ENCODE peak calls at places on chromosomes 6 and 20, in six cellular contexts. Y is tibial nerve, P is neural progenitor cell, A is H1, R is HCT116, E is stomach. M is an unnamed sample.

GRCh38 chr20:59579404-59580207 is 24.7 kb upstream of the PHACTR3 start:
- DNase-seq in Y (no peak), E (no peak), A (no peak), P (no peak), R (no peak), M (no peak)

GRCh38 chr6:53922571-53922981 is 127.8 kb downstream of the LRRC1 start:
- DNase-seq in P (peak; percentile 5), A (peak; percentile 7), R (no peak), Y (no peak), E (no peak), M (no peak)

GRCh38 chr6:72524011-72524645 is 97.7 kb upstream of the KCNQ5 start:
- DNase-seq in E (no peak), R (no peak), P (no peak), Y (no peak), A (no peak), M (no peak)

GRCh38 chr20:32828029-32828666 is 8.4 kb downstream of the MAPRE1 start:
- DNase-seq in P (no peak), E (no peak), R (no peak), A (no peak), Y (no peak), M (no peak)

GRCh38 chr6:27505209-27506027 is 32.5 kb upstream of the ZNF184 start:
- DNase-seq in P (peak; percentile 70), Y (peak; percentile 47), E (no peak), R (peak; percentile 87), A (peak; percentile 78), M (no peak)

GRCh38 chr20:40628877-40629276 is 60.2 kb downstream of the MAFB start:
- DNase-seq in P (no peak), Y (no peak), A (no peak), E (no peak), R (no peak), M (no peak)

GRCh38 chr6:151191477-151191995 is 48.2 kb upstream of the AKAP12 start:
- DNase-seq in P (no peak), A (no peak), R (no peak), Y (no peak), E (no peak), M (no peak)

GRCh38 chr6:131784561-131784960 is 23.3 kb upstream of the ENPP1 start:
- DNase-seq in Y (no peak), P (no peak), A (no peak), E (no peak), R (no peak), M (no peak)

GRCh38 chr20:20299904-20300303 is 68.0 kb upstream of the INSM1 start:
- DNase-seq in A (no peak), Y (no peak), R (no peak), P (no peak), E (no peak), M (no peak)

GRCh38 chr6:132919028-132919427 is 104.7 kb downstream of the RPS12 start:
- DNase-seq in R (no peak), A (no peak), E (no peak), P (no peak), Y (no peak), M (no peak)

GRCh38 chr20:10524643-10525042 is 89.5 kb downstream of the SLX4IP start:
- DNase-seq in A (no peak), R (peak; percentile 79), P (no peak), E (no peak), Y (no peak), M (no peak)

GRCh38 chr6:108167449-108167903 is 1.7 kb downstream of the NR2E1 start:
- DNase-seq in E (no peak), A (no peak), R (no peak), Y (no peak), P (peak; percentile 77), M (no peak)

GRCh38 chr6:28489366-28490190 is 26.0 kb downstream of the GPX6 start:
- DNase-seq in Y (no peak), A (peak; percentile 77), E (peak; percentile 28), P (peak; percentile 90), R (peak; percentile 62), M (no peak)

GRCh38 chr6:164337024-164337924 is 922.8 kb downstream of the QKI start:
- DNase-seq in R (no peak), Y (no peak), A (no peak), P (no peak), E (no peak), M (no peak)

GRCh38 chr6:159444073-159444472 is 249.0 kb downstream of the SOD2 start:
- DNase-seq in Y (no peak), A (no peak), E (no peak), P (no peak), R (no peak), M (no peak)

GRCh38 chr6:100210138-100210872 is 216.3 kb upstream of the MCHR2 start:
- DNase-seq in A (no peak), P (peak; percentile 82), R (no peak), Y (no peak), E (no peak), M (no peak)

GRCh38 chr20:54100563-54100962 is 30.2 kb upstream of the BCAS1 start:
- DNase-seq in E (no peak), R (no peak), P (no peak), Y (no peak), A (no peak), M (no peak)

GRCh38 chr20:14441201-14441600 is 103.8 kb upstream of the FLRT3 start:
- DNase-seq in E (no peak), R (no peak), A (no peak), P (no peak), Y (no peak), M (no peak)

GRCh38 chr20:35742741-35743523 is 872 bp upstream of the RBM39 start:
- DNase-seq in A (no peak), Y (no peak), R (no peak), P (peak; percentile 13), E (no peak), M (no peak)

GRCh38 chr20:60780388-60781025 is 471.6 kb upstream of the CDH4 start:
- DNase-seq in R (no peak), E (no peak), P (no peak), A (no peak), Y (no peak), M (no peak)

GRCh38 chr20:60784321-60784720 is 467.7 kb upstream of the CDH4 start:
- DNase-seq in R (no peak), Y (no peak), E (no peak), P (no peak), A (no peak), M (no peak)

GRCh38 chr20:60786686-60787217 is 465.3 kb upstream of the CDH4 start:
- DNase-seq in Y (no peak), R (no peak), A (no peak), P (no peak), E (no peak), M (no peak)

GRCh38 chr20:60785817-60786216 is 466.2 kb upstream of the CDH4 start:
- DNase-seq in A (no peak), P (no peak), Y (no peak), R (no peak), E (no peak), M (no peak)

GRCh38 chr20:60782959-60783625 is 469.0 kb upstream of the CDH4 start:
- DNase-seq in P (no peak), Y (no peak), E (no peak), A (no peak), R (no peak), M (no peak)
- H3K4me1 ChIP-seq in P (no peaks in the 10 kb centered on the region), Y (no peaks in the 10 kb centered on the region), E (no peaks in the 10 kb centered on the region), A (peaks cover 2% of the 10 kb centered on the region), R (no peaks in the 10 kb centered on the region), M (no peaks in the 10 kb centered on the region)

DNA sequence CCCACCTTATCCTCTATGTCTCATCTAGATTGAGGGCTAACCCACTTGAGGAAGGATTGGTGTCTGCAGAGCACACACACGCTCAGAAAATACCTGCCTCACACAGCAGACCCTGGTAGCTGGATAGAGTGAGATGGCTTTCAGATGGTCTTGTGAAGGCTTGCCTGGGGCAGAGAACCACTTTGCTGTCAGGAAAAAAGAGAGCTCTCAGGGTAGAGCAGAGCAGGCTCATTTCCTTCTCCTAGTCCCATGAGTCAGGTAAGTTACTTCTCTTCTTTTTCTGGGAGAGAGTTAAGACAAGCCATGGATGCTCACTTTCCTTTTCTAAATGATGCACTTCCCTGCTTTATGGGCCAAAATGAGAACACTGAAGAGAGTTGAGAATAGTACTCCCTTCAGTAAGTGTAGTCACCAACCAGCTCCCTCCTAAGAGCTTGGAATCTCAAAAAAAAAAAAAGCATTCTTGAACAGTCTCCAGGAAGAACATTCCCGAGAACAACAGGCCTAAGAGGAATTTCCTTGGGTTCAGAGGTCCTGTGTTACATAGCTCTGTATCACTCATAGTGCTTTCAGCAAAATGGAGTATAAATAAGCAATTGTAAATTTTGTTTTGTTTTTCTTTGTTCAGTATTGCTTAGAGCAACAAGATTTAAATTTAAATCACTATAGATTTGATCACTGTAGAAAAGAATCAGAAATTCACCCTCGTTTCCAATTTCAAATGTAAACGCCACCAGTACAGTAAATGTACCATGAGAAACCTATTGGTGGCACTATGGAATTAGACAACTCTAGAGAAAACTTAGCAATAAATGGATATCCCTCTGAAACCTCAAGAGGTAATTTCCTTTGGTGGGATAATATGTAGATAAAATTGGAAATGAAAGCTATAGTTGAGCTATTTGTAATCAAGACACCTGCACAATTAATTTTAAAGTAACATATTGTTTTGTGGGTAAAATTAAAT is 530.3 kb downstream of the RFPL4B start:
- DNase-seq in P (peak; percentile 28), E (no peak), R (no peak), Y (no peak), A (no peak), M (no peak)
- TF ChIP-seq CTCF in P (no peak), E (no peak), R (peak; percentile 12), Y (no peak), A (no peak), M (no peak)

GRCh38 chr6:31966506-31966905 is 5.4 kb downstream of the DXO start:
- DNase-seq in Y (no peak), E (no peak), A (no peak), P (no peak), R (no peak), M (no peak)

GRCh38 chr6:31961616-31962015 is 2.6 kb downstream of the SKIC2 start:
- DNase-seq in A (no peak), R (no peak), Y (no peak), P (no peak), E (no peak), M (no peak)

GRCh38 chr6:31966997-31967925 is 4.7 kb downstream of the DXO start:
- DNase-seq in E (no peak), A (no peak), Y (no peak), P (no peak), R (no peak), M (no peak)

GRCh38 chr6:31965700-31966099 is 6.2 kb downstream of the DXO start:
- DNase-seq in E (no peak), R (no peak), A (no peak), P (no peak), Y (no peak), M (no peak)

GRCh38 chr6:31963921-31964320 is 4.9 kb downstream of the SKIC2 start:
- DNase-seq in E (no peak), Y (no peak), P (no peak), A (no peak), R (no peak), M (no peak)
- H3K36me3 ChIP-seq in E (peaks cover 76% of the 10 kb centered on the region), Y (no peaks in the 10 kb centered on the region), P (no peaks in the 10 kb centered on the region), A (peaks cover 57% of the 10 kb centered on the region), R (peaks cover 48% of the 10 kb centered on the region), M (no peaks in the 10 kb centered on the region)

DNA sequence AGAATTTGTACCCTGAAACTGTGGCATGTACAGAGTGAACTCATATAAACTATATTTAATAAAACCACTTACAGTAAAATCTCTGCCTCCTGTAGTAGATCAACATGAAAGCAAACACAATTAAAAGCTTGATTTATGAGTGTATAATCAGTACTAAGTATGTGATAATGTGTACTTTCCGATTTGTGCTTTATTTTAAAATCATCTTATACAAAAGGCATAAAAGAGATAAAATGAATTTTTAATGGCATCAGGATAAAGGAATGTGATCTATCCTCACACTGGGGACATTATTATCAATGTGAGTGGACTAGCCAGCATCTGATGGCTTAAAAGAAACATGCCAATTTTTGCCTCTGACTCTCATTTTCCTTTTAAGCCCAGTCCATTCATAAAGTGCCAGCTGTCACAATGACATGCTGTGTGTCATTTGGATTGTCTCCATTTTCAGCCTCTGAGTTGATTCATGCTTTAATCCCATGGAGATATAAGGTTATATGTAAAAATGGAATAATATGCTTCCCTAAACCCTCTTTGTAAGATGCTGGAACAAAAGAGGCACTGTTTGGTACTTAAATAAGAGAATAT is 831.6 kb upstream of the EYS start:
- DNase-seq in P (no peak), A (no peak), Y (no peak), R (no peak), E (no peak), M (no peak)
- H3K4me1 ChIP-seq in P (peaks cover 10% of the 10 kb centered on the region), A (no peaks in the 10 kb centered on the region), Y (no peaks in the 10 kb centered on the region), R (no peaks in the 10 kb centered on the region), E (no peaks in the 10 kb centered on the region), M (no peaks in the 10 kb centered on the region)

M was measured in adrenal gland.